ENCODE peak calls at places on chromosomes 2 and 18, in ten cellular contexts. F is K562, Y is HCT116, G is breast epithelium, A is prostate gland, C is spleen, D is GM23338, H is sigmoid colon, W is transverse colon, K is stomach. M is an unnamed sample.

GRCh38 chr18:75209129-75209951 is at the start of gene PTGR3:
- DNase-seq in F (peak), Y (peak), G (peak), A (peak), C (peak), D (peak), H (peak), W (peak), K (peak), M (peak)

GRCh38 chr2:99421469-99421868 is 68.3 kb downstream of the REV1 start:
- DNase-seq in F (no peak), Y (no peak), G (no peak), A (no peak), C (no peak), D (no peak), H (no peak), W (no peak), K (no peak), M (no peak)

GRCh38 chr18:9736942-9737813 is 29.1 kb downstream of the RAB31 start:
- DNase-seq in F (peak), Y (peak), G (no peak), A (no peak), C (no peak), D (no peak), H (no peak), W (peak), K (no peak), M (no peak)

GRCh38 chr18:69845588-69846506 is 101.8 kb downstream of the CD226 start:
- DNase-seq in F (peak), Y (no peak), G (no peak), A (no peak), C (no peak), D (peak), H (no peak), W (peak), K (no peak), M (no peak)

GRCh38 chr2:239846789-239847676 is 178.1 kb downstream of the NDUFA10 start:
- DNase-seq in F (no peak), Y (no peak), G (no peak), A (no peak), C (no peak), D (no peak), H (no peak), W (no peak), K (no peak), M (no peak)

GRCh38 chr2:172985139-172985874 is 90.3 kb upstream of the MAP3K20 start:
- DNase-seq in F (no peak), Y (peak), G (no peak), A (no peak), C (no peak), D (no peak), H (no peak), W (no peak), K (peak), M (no peak)

GRCh38 chr2:42853571-42854206 is 61.3 kb upstream of the HAAO start:
- DNase-seq in F (no peak), Y (no peak), G (no peak), A (no peak), C (peak), D (no peak), H (peak), W (no peak), K (no peak), M (no peak)

GRCh38 chr2:238277695-238278094 is 10.7 kb downstream of the PER2 start:
- DNase-seq in F (no peak), Y (no peak), G (no peak), A (no peak), C (no peak), D (peak), H (peak), W (no peak), K (no peak), M (no peak)

GRCh38 chr2:240448387-240449274 is 13.2 kb downstream of the GPC1 start:
- DNase-seq in F (no peak), Y (no peak), G (no peak), A (no peak), C (no peak), D (no peak), H (no peak), W (no peak), K (no peak), M (no peak)

GRCh38 chr2:232488097-232488711 is 570 bp upstream of the ECEL1 start:
- DNase-seq in F (no peak), Y (no peak), G (no peak), A (no peak), C (no peak), D (peak), H (no peak), W (no peak), K (no peak), M (no peak)

GRCh38 chr18:45562567-45563479 is 52.5 kb upstream of the SLC14A2 start:
- DNase-seq in F (no peak), Y (no peak), G (no peak), A (no peak), C (no peak), D (no peak), H (peak), W (peak), K (no peak), M (no peak)

GRCh38 chr18:51123481-51123880 is 74.0 kb downstream of the MEX3C start:
- DNase-seq in F (no peak), Y (no peak), G (no peak), A (no peak), C (no peak), D (no peak), H (no peak), W (no peak), K (no peak), M (no peak)

GRCh38 chr2:10846110-10846861 is 33.7 kb upstream of the PDIA6 start:
- DNase-seq in F (no peak), Y (no peak), G (no peak), A (peak), C (no peak), D (no peak), H (no peak), W (no peak), K (no peak), M (no peak)

GRCh38 chr18:31445908-31446307 is 1.6 kb upstream of the DSG3 start:
- DNase-seq in F (no peak), Y (no peak), G (no peak), A (no peak), C (no peak), D (no peak), H (no peak), W (no peak), K (no peak), M (no peak)

GRCh38 chr2:3729055-3729448 is 25.7 kb downstream of the DCDC2C start:
- DNase-seq in F (no peak), Y (no peak), G (no peak), A (no peak), C (no peak), D (no peak), H (no peak), W (no peak), K (no peak), M (no peak)

GRCh38 chr2:3728104-3729054 is 25.0 kb downstream of the DCDC2C start:
- DNase-seq in F (peak), Y (peak), G (no peak), A (no peak), C (no peak), D (peak), H (no peak), W (no peak), K (no peak), M (no peak)

GRCh38 chr2:3725458-3726250 is 22.3 kb downstream of the DCDC2C start:
- DNase-seq in F (no peak), Y (no peak), G (no peak), A (no peak), C (no peak), D (no peak), H (no peak), W (no peak), K (no peak), M (no peak)

GRCh38 chr2:3726511-3726910 is 23.1 kb downstream of the DCDC2C start:
- DNase-seq in F (no peak), Y (no peak), G (no peak), A (no peak), C (no peak), D (no peak), H (no peak), W (no peak), K (no peak), M (no peak)

DNA sequence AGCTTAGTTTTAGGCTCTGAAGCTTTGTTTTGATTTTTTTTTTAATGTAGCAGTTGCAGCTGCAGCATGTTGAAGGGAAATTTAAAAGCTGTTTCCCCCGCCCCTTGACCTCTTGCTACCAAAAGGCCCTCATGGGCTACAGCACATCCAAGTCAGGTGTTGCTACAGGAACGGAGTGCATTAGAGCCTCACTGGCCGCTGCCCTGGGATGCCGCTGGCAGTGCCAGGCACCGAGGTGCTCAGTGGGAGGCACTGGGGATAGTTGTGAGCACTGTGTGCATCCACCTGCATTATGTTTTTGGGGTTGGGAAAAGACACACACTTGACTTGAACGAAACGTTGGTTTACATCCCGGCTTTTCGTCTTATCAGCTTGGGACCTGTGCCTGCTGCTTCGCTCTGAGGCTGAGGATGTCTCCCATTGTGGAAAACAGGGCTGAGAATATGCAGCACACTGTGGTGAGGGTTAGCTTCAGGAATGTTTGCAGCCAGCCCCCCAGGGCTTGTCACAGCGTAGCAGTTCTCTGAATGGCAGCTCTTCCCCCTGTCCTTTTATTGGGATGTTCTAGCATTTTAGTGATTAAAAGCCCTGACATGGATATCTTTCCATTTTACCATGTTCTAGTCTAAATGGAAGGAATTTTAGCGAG is 24.1 kb downstream of the DCDC2C start:
- DNase-seq in F (no peak), Y (no peak), G (no peak), A (no peak), C (no peak), D (peak), H (no peak), W (no peak), K (no peak), M (no peak)
- TF ChIP-seq CTCF in F (no peak), Y (no peak), G (no peak), A (no peak), C (no peak), D (no peak), H (no peak), W (no peak), K (no peak), M (no peak)

GRCh38 chr2:230384986-230385385 is 31.0 kb upstream of the SP100 start:
- DNase-seq in F (no peak), Y (no peak), G (no peak), A (no peak), C (no peak), D (no peak), H (no peak), W (no peak), K (no peak), M (no peak)

GRCh38 chr2:230382108-230382507 is 33.9 kb upstream of the SP100 start:
- DNase-seq in F (no peak), Y (no peak), G (no peak), A (no peak), C (no peak), D (no peak), H (no peak), W (no peak), K (no peak), M (no peak)

GRCh38 chr2:230383453-230383852 is 32.5 kb upstream of the SP100 start:
- DNase-seq in F (no peak), Y (no peak), G (no peak), A (no peak), C (no peak), D (no peak), H (no peak), W (no peak), K (no peak), M (no peak)
- TF ChIP-seq POLR2AphosphoS5 in F (no peak), Y (no peak), G (no peak), A (no peak), C (no peak), D (no peak), H (no peak), W (no peak), K (no peak), M (no peak)

GRCh38 chr2:120504936-120505705 is 159.2 kb downstream of the INHBB start:
- DNase-seq in F (no peak), Y (no peak), G (no peak), A (no peak), C (peak), D (no peak), H (no peak), W (no peak), K (no peak), M (no peak)

GRCh38 chr2:120502761-120503160 is 156.8 kb downstream of the INHBB start:
- DNase-seq in F (no peak), Y (no peak), G (no peak), A (no peak), C (peak), D (no peak), H (no peak), W (no peak), K (no peak), M (no peak)

GRCh38 chr2:120502357-120502756 is 156.4 kb downstream of the INHBB start:
- DNase-seq in F (no peak), Y (no peak), G (no peak), A (no peak), C (peak), D (no peak), H (no peak), W (no peak), K (no peak), M (no peak)

GRCh38 chr2:120503206-120503792 is 157.4 kb downstream of the INHBB start:
- DNase-seq in F (no peak), Y (no peak), G (no peak), A (no peak), C (peak), D (no peak), H (no peak), W (no peak), K (no peak), M (no peak)

DNA sequence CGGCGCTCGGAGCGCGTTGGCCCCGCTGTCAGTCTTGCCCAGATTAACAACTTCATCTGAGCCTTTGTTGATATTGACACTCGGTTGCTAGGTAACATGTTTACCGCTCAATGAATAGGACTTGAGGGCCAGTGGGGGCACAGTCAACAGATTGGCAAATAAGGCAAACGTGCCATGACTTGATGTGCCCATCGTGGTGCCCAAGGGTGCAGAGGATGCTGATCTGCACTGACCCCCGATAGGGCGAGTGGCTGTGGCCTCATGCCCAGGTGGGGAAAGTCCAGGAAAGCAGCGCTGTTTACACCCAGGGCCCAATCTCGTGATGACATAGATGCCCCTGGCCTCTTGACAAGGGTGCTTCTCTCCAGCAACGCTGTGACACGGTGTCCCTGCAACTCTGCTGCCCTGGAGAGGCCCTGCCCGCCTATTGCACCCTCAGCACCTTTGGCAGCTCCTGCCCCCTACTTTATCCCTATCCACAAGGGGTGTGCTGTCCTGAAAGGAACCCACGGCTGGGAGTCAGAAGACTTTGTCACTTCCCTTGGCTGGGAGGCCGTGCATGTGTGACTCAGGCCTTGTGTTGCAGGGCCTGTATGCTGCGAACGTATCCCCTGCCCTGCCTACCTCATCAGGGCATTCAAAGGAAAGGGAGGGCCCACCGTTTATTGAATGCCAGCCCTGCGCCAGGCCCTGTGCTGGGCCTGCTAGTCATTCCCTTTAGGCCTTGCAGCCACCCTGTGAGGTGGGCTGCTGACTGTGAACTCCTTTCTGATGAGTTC is 158.0 kb downstream of the INHBB start:
- DNase-seq in F (no peak), Y (no peak), G (no peak), A (no peak), C (peak), D (peak), H (no peak), W (no peak), K (no peak), M (no peak)
- TF ChIP-seq CTCF in F (no peak), Y (no peak), G (no peak), A (no peak), C (no peak), D (no peak), H (no peak), W (no peak), K (no peak), M (no peak)

GRCh38 chr2:495745-496275 is 181.4 kb downstream of the TMEM18 start:
- DNase-seq in F (no peak), Y (no peak), G (no peak), A (no peak), C (no peak), D (no peak), H (no peak), W (no peak), K (no peak), M (no peak)
- TF ChIP-seq POLR2AphosphoS5 in F (no peak), Y (no peak), G (no peak), A (no peak), C (no peak), D (no peak), H (no peak), W (no peak), K (no peak), M (no peak)

GRCh38 chr18:13531681-13532325 is 194.6 kb downstream of the FAM210A start:
- DNase-seq in F (no peak), Y (no peak), G (no peak), A (no peak), C (no peak), D (no peak), H (peak), W (no peak), K (no peak), M (no peak)
- TF ChIP-seq CTCF in F (no peak), Y (no peak), G (no peak), A (no peak), C (no peak), D (no peak), H (no peak), W (no peak), K (no peak), M (no peak)

GRCh38 chr2:85537600-85538506 is 1.1 kb upstream of the MAT2A start:
- DNase-seq in F (peak), Y (no peak), G (peak), A (peak), C (peak), D (peak), H (peak), W (peak), K (peak), M (peak)
- TF ChIP-seq POLR2AphosphoS5 in F (peak), Y (no peak), G (peak), A (peak), C (peak), D (peak), H (peak), W (peak), K (peak), M (peak)

DNA sequence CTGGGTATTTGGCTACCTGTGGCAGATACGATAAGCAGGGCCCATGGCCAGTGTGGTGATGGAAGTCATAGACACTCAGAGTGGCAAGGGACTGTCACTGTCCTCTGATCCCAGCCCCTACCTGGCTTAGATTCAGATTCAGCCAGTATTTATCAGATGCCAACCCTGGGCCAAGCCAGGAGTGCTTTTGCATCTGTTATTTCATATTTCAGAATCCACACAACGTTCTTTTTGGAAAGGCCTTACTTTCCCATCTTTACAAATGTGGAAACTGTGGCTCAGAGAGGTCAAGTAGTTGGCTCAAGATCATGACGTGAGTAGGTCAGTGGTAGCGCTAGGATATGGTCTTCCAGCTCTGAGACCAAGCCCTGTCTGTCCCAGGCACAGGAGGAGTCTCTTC is 101.0 kb downstream of the MCFD2 start:
- DNase-seq in F (no peak), Y (no peak), G (peak), A (no peak), C (no peak), D (no peak), H (no peak), W (no peak), K (no peak), M (no peak)
- TF ChIP-seq CTCF in F (no peak), Y (no peak), G (no peak), A (no peak), C (no peak), D (no peak), H (no peak), W (no peak), K (no peak), M (no peak)

GRCh38 chr2:134518101-134518500 is 200.7 kb downstream of the TMEM163 start:
- DNase-seq in F (no peak), Y (no peak), G (no peak), A (no peak), C (no peak), D (no peak), H (no peak), W (no peak), K (no peak), M (no peak)
- TF ChIP-seq POLR2AphosphoS5 in F (no peak), Y (no peak), G (no peak), A (no peak), C (no peak), D (no peak), H (no peak), W (no peak), K (no peak), M (no peak)

GRCh38 chr2:192044496-192044895 is 150.2 kb downstream of the TMEFF2 start:
- DNase-seq in F (no peak), Y (no peak), G (no peak), A (no peak), C (no peak), D (peak), H (no peak), W (no peak), K (no peak), M (no peak)
- TF ChIP-seq CTCF in F (no peak), Y (no peak), G (no peak), A (no peak), C (no peak), D (peak), H (no peak), W (no peak), K (no peak), M (no peak)

M was measured in HL-60.